ENCODE peak calls at places on chromosomes 12 and 14, in nine cellular contexts. I, K, W, D, C, L, Z, F and X are unnamed samples. For H3K9me3, the result is how much of the 10 kb centered on the place peaks cover.

GRCh38 chr14:92890830-92891598 is 31.9 kb upstream of the CHGA start:
- DNase-seq in I (no peak), F (no peak), D (no peak), L (no peak), C (no peak), W (no peak), K (no peak), Z (no peak), X (no peak)

GRCh38 chr14:67517083-67517482 is 16.0 kb upstream of the PLEKHH1 start:
- DNase-seq in C (no peak), F (no peak), W (no peak), K (no peak), D (no peak), L (peak), Z (no peak), I (no peak), X (peak)

GRCh38 chr12:47349770-47350408 is 270.1 kb upstream of the AMIGO2 start:
- DNase-seq in W (no peak), F (no peak), Z (no peak), I (no peak), K (no peak), D (no peak), L (no peak), C (no peak), X (no peak)

GRCh38 chr14:102831163-102831804 is 54.0 kb downstream of the TRAF3 start:
- DNase-seq in W (no peak), L (no peak), C (no peak), D (no peak), K (no peak), I (no peak), F (no peak), Z (no peak), X (no peak)

GRCh38 chr12:104667139-104667538 is 210.4 kb downstream of the CHST11 start:
- DNase-seq in Z (no peak), W (no peak), F (no peak), C (no peak), I (peak), K (no peak), D (no peak), L (no peak), X (no peak)

GRCh38 chr12:11650697-11651281 is 1.3 kb downstream of the ETV6 start:
- DNase-seq in K (peak), W (no peak), Z (no peak), C (no peak), I (no peak), F (no peak), L (no peak), D (no peak), X (no peak)

GRCh38 chr14:88233915-88234314 is 89.2 kb downstream of the KCNK10 start:
- DNase-seq in W (no peak), K (no peak), I (no peak), Z (no peak), D (peak), L (no peak), C (peak), F (no peak), X (no peak)

GRCh38 chr12:93226356-93226755 is 151.4 kb upstream of the NUDT4 start:
- DNase-seq in I (no peak), K (no peak), L (no peak), F (no peak), C (no peak), W (no peak), Z (no peak), D (no peak), X (no peak)

GRCh38 chr12:113127791-113128199 is 7.8 kb downstream of the RASAL1 start:
- DNase-seq in D (no peak), K (no peak), W (no peak), Z (no peak), F (no peak), I (no peak), L (no peak), C (no peak), X (no peak)

GRCh38 chr14:67411820-67412421 is at the start of gene PLEK2:
- DNase-seq in Z (no peak), D (peak), I (no peak), F (peak), C (peak), K (no peak), W (peak), L (peak), X (no peak)

GRCh38 chr12:71771069-71771468 is 16.4 kb downstream of the RAB21 start:
- DNase-seq in I (no peak), W (no peak), L (no peak), K (no peak), F (no peak), Z (no peak), C (no peak), D (no peak), X (no peak)

GRCh38 chr14:75985618-75986438 is at the start of gene IFT43:
- DNase-seq in L (peak), F (peak), K (peak), C (peak), I (peak), Z (no peak), W (peak), D (peak), X (peak)

GRCh38 chr12:96205909-96206308 is 11.7 kb downstream of the ELK3 start:
- DNase-seq in K (no peak), I (no peak), Z (no peak), L (no peak), F (no peak), W (no peak), D (no peak), C (no peak), X (no peak)

GRCh38 chr12:96208801-96209534 is 14.8 kb downstream of the ELK3 start:
- DNase-seq in L (no peak), K (no peak), F (peak), I (no peak), D (no peak), C (no peak), W (no peak), Z (no peak), X (no peak)

GRCh38 chr12:96210376-96211055 is 16.3 kb downstream of the ELK3 start:
- DNase-seq in D (no peak), F (no peak), K (no peak), Z (no peak), I (no peak), W (no peak), C (no peak), L (no peak), X (no peak)

GRCh38 chr12:96206957-96207356 is 12.8 kb downstream of the ELK3 start:
- DNase-seq in I (no peak), F (no peak), C (no peak), L (no peak), W (no peak), Z (no peak), K (no peak), D (no peak), X (no peak)

GRCh38 chr12:96208346-96208745 is 14.2 kb downstream of the ELK3 start:
- DNase-seq in Z (no peak), L (no peak), D (no peak), I (no peak), W (no peak), C (no peak), K (no peak), F (no peak), X (no peak)
- H3K9me3 ChIP-seq in Z (under half), L (under half), D (under half), I (under half), W (under half), C (under half), K (under half), F (under half), X (under half)

GRCh38 chr12:38016606-38017005 is 300.0 kb upstream of the ALG10B start:
- DNase-seq in F (no peak), I (no peak), D (no peak), K (no peak), Z (no peak), L (no peak), W (no peak), C (no peak), X (no peak)
- H3K9me3 ChIP-seq in F (half or more), I (under half), D (under half), K (under half), Z (under half), L (under half), W (under half), C (under half), X (half or more)

DNA sequence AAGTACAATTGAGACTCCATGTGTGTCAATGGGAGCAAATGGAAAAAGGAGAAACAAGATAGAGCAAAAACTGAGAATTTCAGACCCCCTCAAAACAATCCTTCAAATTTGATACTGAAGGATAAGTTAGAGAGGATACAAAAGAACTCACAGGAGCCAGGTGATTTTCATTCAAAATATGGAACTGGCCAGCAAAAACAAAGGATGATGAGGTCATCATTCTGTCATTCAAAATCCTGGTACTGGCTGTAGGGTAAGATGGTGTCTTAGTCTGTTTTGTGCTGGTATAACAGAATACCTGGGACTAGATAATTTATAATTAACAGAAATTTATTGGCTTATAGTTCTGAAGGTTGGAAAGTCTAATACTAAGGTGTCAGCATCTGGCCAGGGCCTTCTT is 80.6 kb downstream of the LMNTD1 start:
- DNase-seq in F (no peak), L (no peak), I (no peak), D (no peak), W (no peak), C (no peak), Z (no peak), K (no peak), X (no peak)
- H3K9me3 ChIP-seq in F (under half), L (under half), I (under half), D (under half), W (under half), C (under half), Z (under half), K (under half), X (under half)

DNA sequence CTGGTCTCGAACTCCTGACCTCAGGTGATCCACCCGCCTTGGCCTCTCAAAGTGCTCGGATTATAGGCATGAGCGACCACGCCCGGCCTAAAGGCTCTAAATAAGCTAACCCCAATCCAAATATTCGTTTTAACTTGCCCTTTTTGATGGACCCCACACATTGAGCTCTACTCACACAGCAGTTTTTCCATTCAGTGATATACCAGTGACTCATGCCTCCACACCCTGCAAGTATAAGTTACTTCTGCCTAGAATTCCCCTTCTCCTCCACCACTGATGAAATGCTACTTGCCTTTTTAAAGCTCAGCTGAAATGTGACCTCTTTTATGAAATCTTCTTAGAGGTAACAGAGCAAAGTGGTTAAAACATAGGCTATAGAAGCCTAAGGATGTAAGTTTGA is 68.8 kb downstream of the EXOC5 start:
- DNase-seq in C (no peak), F (no peak), I (no peak), D (peak), Z (no peak), W (no peak), K (no peak), L (no peak), X (no peak)
- H3K9me3 ChIP-seq in C (under half), F (under half), I (under half), D (under half), Z (under half), W (under half), K (under half), L (under half), X (under half)